ENCODE peak calls at places on chromosomes 4 and X, in six cellular contexts. One of them, this sample, is unnamed.

GRCh38 chr4:98838977-98839618 is 89.8 kb downstream of the EIF4E start:
- DNase-seq in tibial nerve: no peak
- DNase-seq in suprapubic skin: no peak
- DNase-seq in A549: no peak
- DNase-seq in stomach: no peak
- DNase-seq in sigmoid colon: no peak
- DNase-seq in this sample: peak

GRCh38 chr4:102623622-102624021 is 122.5 kb downstream of the NFKB1 start:
- DNase-seq in tibial nerve: no peak
- DNase-seq in suprapubic skin: no peak
- DNase-seq in A549: peak
- DNase-seq in stomach: no peak
- DNase-seq in sigmoid colon: no peak
- DNase-seq in this sample: no peak

GRCh38 chr4:17597517-17597916 is 16.9 kb upstream of the MED28 start:
- DNase-seq in tibial nerve: no peak
- DNase-seq in suprapubic skin: no peak
- DNase-seq in A549: no peak
- DNase-seq in stomach: no peak
- DNase-seq in sigmoid colon: no peak
- DNase-seq in this sample: no peak

GRCh38 chrX:113959912-113960626 is 623.8 kb upstream of the HTR2C start:
- DNase-seq in tibial nerve: no peak
- DNase-seq in suprapubic skin: no peak
- DNase-seq in A549: no peak
- DNase-seq in stomach: no peak
- DNase-seq in sigmoid colon: no peak
- DNase-seq in this sample: no peak

GRCh38 chr4:11529625-11530201 is 101.0 kb upstream of the HS3ST1 start:
- DNase-seq in tibial nerve: no peak
- DNase-seq in suprapubic skin: no peak
- DNase-seq in A549: no peak
- DNase-seq in stomach: peak
- DNase-seq in sigmoid colon: no peak
- DNase-seq in this sample: no peak

GRCh38 chrX:78429172-78429571 is 101.8 kb upstream of the CYSLTR1 start:
- DNase-seq in tibial nerve: no peak
- DNase-seq in suprapubic skin: no peak
- DNase-seq in A549: no peak
- DNase-seq in stomach: no peak
- DNase-seq in sigmoid colon: no peak
- DNase-seq in this sample: no peak

GRCh38 chr4:162782096-162782777 is 384.5 kb downstream of the NAF1 start:
- DNase-seq in tibial nerve: no peak
- DNase-seq in suprapubic skin: no peak
- DNase-seq in A549: no peak
- DNase-seq in stomach: no peak
- DNase-seq in sigmoid colon: no peak
- DNase-seq in this sample: no peak

GRCh38 chrX:9948406-9948805 is 18.8 kb upstream of the CLDN34 start:
- DNase-seq in tibial nerve: no peak
- DNase-seq in suprapubic skin: no peak
- DNase-seq in A549: no peak
- DNase-seq in stomach: no peak
- DNase-seq in sigmoid colon: no peak
- DNase-seq in this sample: no peak

GRCh38 chrX:134244043-134244442 is 7.1 kb downstream of the CCDC160 start:
- DNase-seq in tibial nerve: no peak
- DNase-seq in suprapubic skin: no peak
- DNase-seq in A549: no peak
- DNase-seq in stomach: no peak
- DNase-seq in sigmoid colon: no peak
- DNase-seq in this sample: no peak

GRCh38 chr4:138909605-138910004 is 106.0 kb upstream of the NOCT start:
- DNase-seq in tibial nerve: no peak
- DNase-seq in suprapubic skin: no peak
- DNase-seq in A549: no peak
- DNase-seq in stomach: no peak
- DNase-seq in sigmoid colon: no peak
- DNase-seq in this sample: no peak

GRCh38 chrX:39592776-39593175 is 505.0 kb downstream of the BCOR start:
- DNase-seq in tibial nerve: no peak
- DNase-seq in suprapubic skin: no peak
- DNase-seq in A549: no peak
- DNase-seq in stomach: no peak
- DNase-seq in sigmoid colon: no peak
- DNase-seq in this sample: no peak

GRCh38 chrX:23737413-23737812 is 5.7 kb downstream of the ACOT9 start:
- DNase-seq in tibial nerve: no peak
- DNase-seq in suprapubic skin: no peak
- DNase-seq in A549: no peak
- DNase-seq in stomach: no peak
- DNase-seq in sigmoid colon: no peak
- DNase-seq in this sample: no peak

GRCh38 chr4:16573744-16574143 is 324.7 kb downstream of the LDB2 start:
- DNase-seq in tibial nerve: peak
- DNase-seq in suprapubic skin: no peak
- DNase-seq in A549: no peak
- DNase-seq in stomach: no peak
- DNase-seq in sigmoid colon: no peak
- DNase-seq in this sample: no peak

GRCh38 chr4:122309988-122310626 is 68.7 kb upstream of the ADAD1 start:
- DNase-seq in tibial nerve: no peak
- DNase-seq in suprapubic skin: no peak
- DNase-seq in A549: peak
- DNase-seq in stomach: no peak
- DNase-seq in sigmoid colon: no peak
- DNase-seq in this sample: no peak

GRCh38 chrX:11555759-11556158 is 110.0 kb downstream of the ARHGAP6 start:
- DNase-seq in tibial nerve: no peak
- DNase-seq in suprapubic skin: no peak
- DNase-seq in A549: no peak
- DNase-seq in stomach: no peak
- DNase-seq in sigmoid colon: no peak
- DNase-seq in this sample: no peak

GRCh38 chr4:145098675-145099037 is 545 bp downstream of the ABCE1 start:
- DNase-seq in tibial nerve: peak
- DNase-seq in suprapubic skin: no peak
- DNase-seq in A549: peak
- DNase-seq in stomach: no peak
- DNase-seq in sigmoid colon: peak
- DNase-seq in this sample: no peak

GRCh38 chr4:165922747-165923146 is 49.7 kb downstream of the TLL1 start:
- DNase-seq in tibial nerve: no peak
- DNase-seq in suprapubic skin: no peak
- DNase-seq in A549: no peak
- DNase-seq in stomach: no peak
- DNase-seq in sigmoid colon: no peak
- DNase-seq in this sample: no peak

GRCh38 chr4:138773321-138773720 is 242.3 kb upstream of the NOCT start:
- DNase-seq in tibial nerve: no peak
- DNase-seq in suprapubic skin: no peak
- DNase-seq in A549: no peak
- DNase-seq in stomach: no peak
- DNase-seq in sigmoid colon: no peak
- DNase-seq in this sample: no peak

GRCh38 chrX:115268421-115268820 is 21.1 kb upstream of the LUZP4 start:
- DNase-seq in tibial nerve: no peak
- DNase-seq in suprapubic skin: no peak
- DNase-seq in A549: peak
- DNase-seq in stomach: no peak
- DNase-seq in sigmoid colon: no peak
- DNase-seq in this sample: no peak

GRCh38 chr4:53119685-53120084 is 246.2 kb downstream of the SCFD2 start:
- DNase-seq in tibial nerve: peak
- DNase-seq in suprapubic skin: no peak
- DNase-seq in A549: no peak
- DNase-seq in stomach: no peak
- DNase-seq in sigmoid colon: no peak
- DNase-seq in this sample: no peak

GRCh38 chrX:15350329-15350996 is 15.1 kb upstream of the PIGA start:
- DNase-seq in tibial nerve: no peak
- DNase-seq in suprapubic skin: no peak
- DNase-seq in A549: no peak
- DNase-seq in stomach: no peak
- DNase-seq in sigmoid colon: no peak
- DNase-seq in this sample: no peak

GRCh38 chr4:26369132-26370036 is 48.6 kb downstream of the RBPJ start:
- DNase-seq in tibial nerve: no peak
- DNase-seq in suprapubic skin: no peak
- DNase-seq in A549: no peak
- DNase-seq in stomach: no peak
- DNase-seq in sigmoid colon: no peak
- DNase-seq in this sample: no peak
- H3K27ac ChIP-seq in tibial nerve: no peak
- H3K27ac ChIP-seq in suprapubic skin: no peak
- H3K27ac ChIP-seq in A549: no peak
- H3K27ac ChIP-seq in stomach: no peak
- H3K27ac ChIP-seq in sigmoid colon: no peak
- H3K27ac ChIP-seq in this sample: no peak

GRCh38 chrX:12986164-12986779 is 11.4 kb downstream of the TMSB4X start:
- DNase-seq in tibial nerve: no peak
- DNase-seq in suprapubic skin: no peak
- DNase-seq in A549: no peak
- DNase-seq in stomach: no peak
- DNase-seq in sigmoid colon: no peak
- DNase-seq in this sample: no peak

GRCh38 chrX:12987340-12987739 is 12.4 kb downstream of the TMSB4X start:
- DNase-seq in tibial nerve: no peak
- DNase-seq in suprapubic skin: no peak
- DNase-seq in A549: no peak
- DNase-seq in stomach: no peak
- DNase-seq in sigmoid colon: no peak
- DNase-seq in this sample: no peak

GRCh38 chrX:12985336-12985735 is 10.4 kb downstream of the TMSB4X start:
- DNase-seq in tibial nerve: no peak
- DNase-seq in suprapubic skin: no peak
- DNase-seq in A549: no peak
- DNase-seq in stomach: no peak
- DNase-seq in sigmoid colon: no peak
- DNase-seq in this sample: no peak

GRCh38 chrX:12986886-12987285 is 12.0 kb downstream of the TMSB4X start:
- DNase-seq in tibial nerve: no peak
- DNase-seq in suprapubic skin: no peak
- DNase-seq in A549: no peak
- DNase-seq in stomach: no peak
- DNase-seq in sigmoid colon: no peak
- DNase-seq in this sample: no peak

GRCh38 chrX:12984629-12985303 is 9.9 kb downstream of the TMSB4X start:
- DNase-seq in tibial nerve: no peak
- DNase-seq in suprapubic skin: no peak
- DNase-seq in A549: peak
- DNase-seq in stomach: peak
- DNase-seq in sigmoid colon: no peak
- DNase-seq in this sample: no peak
- TF ChIP-seq EP300 in tibial nerve: no peak
- TF ChIP-seq EP300 in suprapubic skin: no peak
- TF ChIP-seq EP300 in A549: no peak
- TF ChIP-seq EP300 in stomach: no peak
- TF ChIP-seq EP300 in sigmoid colon: no peak
- TF ChIP-seq EP300 in this sample: no peak

DNA sequence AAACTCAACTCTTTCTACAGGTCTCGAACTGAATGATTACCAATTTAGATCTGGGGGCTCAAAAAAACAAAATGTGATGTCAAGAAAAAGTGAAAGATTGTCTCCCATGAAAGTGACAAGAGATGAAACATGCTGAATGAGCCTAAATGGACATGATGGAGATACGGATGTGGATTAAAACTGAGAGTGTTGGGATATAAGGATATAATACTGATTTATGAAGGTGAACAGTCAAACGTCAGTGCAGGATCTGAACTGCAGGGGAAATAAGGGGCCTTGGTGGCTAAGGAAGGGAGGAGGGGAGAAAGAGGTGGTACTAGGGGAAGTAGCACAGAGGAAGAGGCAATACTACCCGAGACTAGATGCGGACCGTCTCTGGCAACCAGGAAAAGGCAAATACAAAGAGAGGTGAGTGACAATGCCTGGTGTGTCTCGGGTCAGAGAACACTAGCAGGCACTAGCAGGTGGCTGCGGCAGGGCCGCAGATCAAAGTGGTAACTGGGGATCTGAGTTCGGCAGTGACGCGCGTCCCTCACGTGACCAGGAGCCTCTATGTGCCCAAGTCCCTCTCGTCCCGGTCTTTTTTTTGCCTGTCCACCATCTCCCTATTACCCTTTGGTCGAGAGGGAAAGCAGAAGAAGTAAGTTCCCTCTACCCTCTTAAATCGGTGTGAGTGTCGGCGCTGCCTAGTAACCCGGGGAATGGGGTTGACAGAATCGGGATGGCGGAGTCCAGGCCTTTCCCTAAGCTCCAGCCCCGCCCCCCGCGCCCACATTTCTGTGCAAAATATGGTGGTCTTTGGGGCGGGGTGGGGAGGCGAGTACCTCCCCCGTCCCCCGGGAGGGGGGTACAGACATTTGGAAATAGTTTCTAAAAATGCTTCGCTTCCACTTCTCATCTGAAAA is at the start of gene TCEAL1:
- DNase-seq in tibial nerve: peak
- DNase-seq in suprapubic skin: peak
- DNase-seq in A549: no peak
- DNase-seq in stomach: peak
- DNase-seq in sigmoid colon: peak
- DNase-seq in this sample: peak
- TF ChIP-seq POLR2A in tibial nerve: peak
- TF ChIP-seq POLR2A in suprapubic skin: no peak
- TF ChIP-seq POLR2A in A549: no peak
- TF ChIP-seq POLR2A in stomach: no peak
- TF ChIP-seq POLR2A in sigmoid colon: peak
- TF ChIP-seq POLR2A in this sample: no peak

DNA sequence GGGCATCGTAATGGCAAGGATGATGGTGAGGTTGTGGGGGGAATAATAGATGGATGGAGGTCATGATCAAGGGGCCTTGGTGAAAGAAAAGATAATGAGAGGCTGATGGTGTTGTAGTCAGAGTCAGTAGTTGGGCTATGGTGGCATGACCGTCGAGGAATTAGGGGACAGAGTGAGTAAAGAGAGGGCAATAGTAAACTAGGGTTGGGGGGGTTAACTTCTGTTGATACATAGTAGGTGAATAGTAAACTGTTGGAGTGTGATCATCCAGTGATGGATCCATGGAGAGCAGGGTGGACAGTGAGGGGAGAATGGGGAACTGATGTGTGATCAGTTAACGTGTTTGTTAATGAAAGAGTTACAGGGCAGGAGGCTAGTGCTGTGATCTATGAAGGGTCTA is 920 bp downstream of the FTSJ1 start:
- DNase-seq in tibial nerve: no peak
- DNase-seq in suprapubic skin: no peak
- DNase-seq in A549: no peak
- DNase-seq in stomach: no peak
- DNase-seq in sigmoid colon: no peak
- DNase-seq in this sample: no peak
- H3K27ac ChIP-seq in tibial nerve: peak
- H3K27ac ChIP-seq in suprapubic skin: no peak
- H3K27ac ChIP-seq in A549: peak
- H3K27ac ChIP-seq in stomach: peak
- H3K27ac ChIP-seq in sigmoid colon: peak
- H3K27ac ChIP-seq in this sample: peak

GRCh38 chr4:76539979-76540378 is 105.0 kb downstream of the SHROOM3 start:
- DNase-seq in tibial nerve: no peak
- DNase-seq in suprapubic skin: no peak
- DNase-seq in A549: no peak
- DNase-seq in stomach: no peak
- DNase-seq in sigmoid colon: no peak
- DNase-seq in this sample: no peak
- TF ChIP-seq EP300 in tibial nerve: no peak
- TF ChIP-seq EP300 in suprapubic skin: no peak
- TF ChIP-seq EP300 in A549: no peak
- TF ChIP-seq EP300 in stomach: no peak
- TF ChIP-seq EP300 in sigmoid colon: no peak
- TF ChIP-seq EP300 in this sample: no peak

GRCh38 chrX:129905787-129906580 is at the start of gene UTP14A:
- DNase-seq in tibial nerve: peak
- DNase-seq in suprapubic skin: peak
- DNase-seq in A549: peak
- DNase-seq in stomach: peak
- DNase-seq in sigmoid colon: peak
- DNase-seq in this sample: peak
- TF ChIP-seq POLR2A in tibial nerve: peak
- TF ChIP-seq POLR2A in suprapubic skin: no peak
- TF ChIP-seq POLR2A in A549: peak
- TF ChIP-seq POLR2A in stomach: no peak
- TF ChIP-seq POLR2A in sigmoid colon: no peak
- TF ChIP-seq POLR2A in this sample: no peak